ENCODE peak calls at places on chromosomes 3 and 15, in nine cellular contexts. S is A549, P is brain microvascular endothelial cell, H is astrocyte of the cerebellum, B is heart right ventricle, Q is lung, E is NT2/D1, W is stomach, Y is uterus. I is an unnamed sample.

GRCh38 chr3:133268772-133269171 is 131.1 kb upstream of the BFSP2 start:
- DNase-seq in S (no peak), P (no peak), H (no peak), B (no peak), Q (no peak), E (no peak), W (no peak), Y (no peak), I (no peak)

GRCh38 chr3:10173095-10173925 is 8.6 kb downstream of the IRAK2 start:
- DNase-seq in S (peak; percentile 26), P (peak; percentile 43), H (no peak), B (no peak), Q (no peak), E (no peak), W (no peak), Y (no peak), I (no peak)

GRCh38 chr3:53154731-53155320 is 6.2 kb upstream of the PRKCD start:
- DNase-seq in S (no peak), P (no peak), H (no peak), B (no peak), Q (no peak), E (no peak), W (peak; percentile 53), Y (no peak), I (no peak)

GRCh38 chr15:50907866-50908208 is 646 bp upstream of the AP4E1 start:
- DNase-seq in S (peak; percentile 53), P (no peak), H (no peak), B (no peak), Q (peak; percentile 37), E (no peak), W (peak; percentile 28), Y (peak; percentile 46), I (no peak)

GRCh38 chr3:64341355-64341754 is 116.1 kb upstream of the PRICKLE2 start:
- DNase-seq in S (no peak), P (no peak), H (no peak), B (no peak), Q (no peak), E (no peak), W (no peak), Y (peak; percentile 53), I (no peak)

GRCh38 chr3:152505926-152506325 is 237.2 kb downstream of the MBNL1 start:
- DNase-seq in S (no peak), P (no peak), H (no peak), B (no peak), Q (no peak), E (no peak), W (no peak), Y (no peak), I (no peak)

GRCh38 chr3:67819447-67819846 is 165.0 kb upstream of the SUCLG2 start:
- DNase-seq in S (peak; percentile 4), P (no peak), H (no peak), B (no peak), Q (no peak), E (peak; percentile 13), W (no peak), Y (no peak), I (no peak)

GRCh38 chr3:123331651-123332050 is 117.2 kb downstream of the ADCY5 start:
- DNase-seq in S (no peak), P (no peak), H (no peak), B (no peak), Q (no peak), E (no peak), W (no peak), Y (no peak), I (no peak)

GRCh38 chr3:138395865-138396751 is 38.3 kb upstream of the ESYT3 start:
- DNase-seq in S (no peak), P (no peak), H (no peak), B (peak; percentile 57), Q (no peak), E (no peak), W (no peak), Y (no peak), I (no peak)

GRCh38 chr3:191141728-191142127 is 57.3 kb upstream of the OSTN start:
- DNase-seq in S (peak; percentile 34), P (peak; percentile 79), H (peak; percentile 34), B (no peak), Q (no peak), E (no peak), W (no peak), Y (no peak), I (peak; percentile 82)

GRCh38 chr3:197486861-197487260 is 68.9 kb downstream of the BDH1 start:
- DNase-seq in S (no peak), P (no peak), H (no peak), B (no peak), Q (no peak), E (no peak), W (no peak), Y (no peak), I (no peak)

GRCh38 chr15:98452238-98452637 is 196.1 kb upstream of the IGF1R start:
- DNase-seq in S (no peak), P (no peak), H (no peak), B (no peak), Q (no peak), E (no peak), W (no peak), Y (no peak), I (no peak)

GRCh38 chr3:39166932-39167532 is 13.6 kb upstream of the CSRNP1 start:
- DNase-seq in S (peak; percentile 78), P (peak; percentile 84), H (no peak), B (peak; percentile 28), Q (no peak), E (no peak), W (peak; percentile 52), Y (peak; percentile 53), I (peak; percentile 85)

GRCh38 chr15:45094358-45094730 is 19.6 kb downstream of the DUOX2 start:
- DNase-seq in S (no peak), P (no peak), H (no peak), B (no peak), Q (no peak), E (no peak), W (no peak), Y (no peak), I (no peak)

GRCh38 chr3:99559196-99559595 is 79.2 kb upstream of the COL8A1 start:
- DNase-seq in S (no peak), P (no peak), H (no peak), B (no peak), Q (no peak), E (no peak), W (no peak), Y (no peak), I (no peak)

GRCh38 chr3:177552051-177552450 is 354.8 kb upstream of the TBL1XR1 start:
- DNase-seq in S (no peak), P (no peak), H (no peak), B (no peak), Q (no peak), E (no peak), W (no peak), Y (no peak), I (no peak)

GRCh38 chr3:141728355-141728892 is 9.7 kb upstream of the RNF7 start:
- DNase-seq in S (peak; percentile 24), P (no peak), H (no peak), B (no peak), Q (no peak), E (no peak), W (no peak), Y (no peak), I (no peak)

GRCh38 chr3:42502429-42503250 is at the start of gene VIPR1:
- DNase-seq in S (peak; percentile 58), P (peak; percentile 34), H (no peak), B (peak; percentile 51), Q (peak; percentile 87), E (peak; percentile 81), W (peak; percentile 95), Y (peak; percentile 26), I (no peak)

GRCh38 chr3:24650839-24651238 is 156.2 kb upstream of the THRB start:
- DNase-seq in S (no peak), P (no peak), H (no peak), B (no peak), Q (no peak), E (no peak), W (no peak), Y (no peak), I (no peak)

DNA sequence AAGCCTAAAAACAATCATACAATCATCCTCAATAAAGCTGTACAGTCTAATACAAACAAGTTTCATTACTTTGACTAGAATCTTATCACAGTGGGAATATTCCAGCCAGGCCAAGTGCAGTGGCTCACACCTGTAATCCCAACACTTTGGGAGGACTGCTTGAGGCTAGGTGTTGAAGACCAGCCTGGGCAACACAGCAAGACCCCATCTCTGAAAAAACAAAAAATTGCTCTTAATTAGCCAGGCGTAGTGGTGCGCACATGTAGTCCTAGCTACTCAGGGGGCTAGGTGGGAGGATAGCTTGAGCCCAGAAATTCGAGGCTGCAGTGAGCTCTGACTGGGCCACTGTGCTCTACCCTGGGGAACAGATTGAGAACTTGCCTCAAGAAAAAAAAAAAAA is 3.3 kb downstream of the RPN1 start:
- DNase-seq in S (no peak), P (no peak), H (no peak), B (no peak), Q (no peak), E (no peak), W (no peak), Y (no peak), I (no peak)
- H3K4me3 ChIP-seq in S (no peak overlapping the region), P (no peak overlapping the region), H (no peak overlapping the region), B (no peak overlapping the region), Q (no peak overlapping the region), E (no peak overlapping the region), W (no peak overlapping the region), Y (no peak overlapping the region), I (no peak overlapping the region)

GRCh38 chr15:62163847-62164499 is 1.1 kb downstream of the C2CD4B start:
- DNase-seq in S (peak; percentile 13), P (no peak), H (no peak), B (no peak), Q (no peak), E (no peak), W (peak; percentile 37), Y (no peak), I (no peak)
- H3K4me3 ChIP-seq in S (peak overlapping the region; percentile 59), P (no peak overlapping the region), H (peak overlapping the region; percentile 15), B (peak overlapping the region; percentile 51), Q (peak overlapping the region; percentile 65), E (peak overlapping the region; percentile 39), W (peak overlapping the region; percentile 51), Y (no peak overlapping the region), I (no peak overlapping the region)

GRCh38 chr15:28879551-28879950 is 6.2 kb upstream of the APBA2 start:
- DNase-seq in S (no peak), P (no peak), H (no peak), B (no peak), Q (no peak), E (no peak), W (no peak), Y (no peak), I (no peak)
- H3K4me3 ChIP-seq in S (no peak overlapping the region), P (no peak overlapping the region), H (no peak overlapping the region), B (no peak overlapping the region), Q (no peak overlapping the region), E (no peak overlapping the region), W (no peak overlapping the region), Y (no peak overlapping the region), I (no peak overlapping the region)

DNA sequence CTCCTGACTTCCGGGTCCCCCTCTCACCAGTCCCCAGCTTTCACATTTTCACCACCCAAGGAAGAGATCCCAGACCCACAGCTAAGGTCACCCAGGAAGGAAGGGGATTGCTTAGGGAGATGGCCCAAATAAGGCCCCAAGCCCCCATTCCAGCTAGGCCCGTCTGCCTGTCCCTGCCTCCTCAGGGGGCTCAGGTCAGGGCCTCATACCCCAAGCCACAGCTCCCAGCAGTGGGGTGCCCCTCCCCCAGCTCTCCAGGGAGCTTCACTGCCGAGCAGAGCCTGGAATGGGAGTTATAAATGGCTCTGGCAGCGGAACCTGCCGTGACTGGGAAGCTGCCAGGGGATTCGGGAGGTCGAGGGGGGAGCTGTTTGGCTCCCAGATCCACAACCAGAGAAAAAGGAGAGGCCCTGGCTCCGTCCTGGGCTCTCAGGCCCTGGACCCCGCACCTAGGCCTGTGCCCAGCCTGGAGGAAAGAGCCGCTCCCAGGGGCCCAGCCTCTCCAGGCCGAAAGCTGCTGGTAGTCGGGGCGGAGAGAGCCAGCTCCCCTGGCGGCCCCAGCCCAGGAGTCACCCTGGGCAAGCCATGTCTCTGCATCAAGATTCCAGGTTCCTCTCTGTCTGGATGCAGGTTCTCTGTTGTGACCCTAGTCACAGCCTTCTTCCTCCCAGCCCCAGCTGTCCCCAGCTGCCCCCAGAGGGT is 550 bp downstream of the CCDC9B start:
- DNase-seq in S (peak; percentile 13), P (no peak), H (no peak), B (peak; percentile 93), Q (no peak), E (no peak), W (peak; percentile 70), Y (peak; percentile 86), I (no peak)
- H3K4me3 ChIP-seq in S (peak overlapping the region; percentile 47), P (peak overlapping the region; percentile 56), H (peak overlapping the region; percentile 36), B (peak overlapping the region; percentile 56), Q (peak overlapping the region; percentile 34), E (no peak overlapping the region), W (peak overlapping the region; percentile 40), Y (peak overlapping the region; percentile 41), I (peak overlapping the region; percentile 58)

I was measured in AG04449.